ENCODE peak calls at places on chromosomes 2 and 18, in seven cellular contexts. W is cardiac muscle cell; S is progenitor cell of endocrine pancreas; Z is kidney tubule cell; E is stimulated activated CD8-positive, alpha-beta memory T cell treated with anti-CD3 and anti-CD28 coated beads, Interleukin-12 subunit alpha, Interleukin-12 subunit beta, amount 100 ng/mL, for 4 hours; P is GM10248; N is left cardiac atrium. X is an unnamed sample.

GRCh38 chr2:114450639-114451038 is 8.2 kb downstream of the DPP10 start:
- DNase-seq in W (no peak), S (no peak), Z (no peak), E (no peak), P (no peak), N (no peak), X (no peak)

GRCh38 chr2:234676109-234676858 is 179.4 kb upstream of the ARL4C start:
- DNase-seq in W (no peak), S (no peak), Z (no peak), E (no peak), P (no peak), N (no peak), X (no peak)

GRCh38 chr2:184620367-184620766 is 22.0 kb downstream of the ZNF804A start:
- DNase-seq in W (no peak), S (no peak), Z (no peak), E (no peak), P (no peak), N (no peak), X (no peak)

GRCh38 chr18:35507623-35508022 is 9.9 kb upstream of the INO80C start:
- DNase-seq in W (no peak), S (no peak), Z (no peak), E (no peak), P (no peak), N (no peak), X (no peak)

GRCh38 chr18:75784413-75784812 is 356.9 kb upstream of the SMIM21 start:
- DNase-seq in W (no peak), S (no peak), Z (no peak), E (no peak), P (no peak), N (no peak), X (peak)

GRCh38 chr2:152623076-152623740 is 94.1 kb downstream of the PRPF40A start:
- DNase-seq in W (no peak), S (no peak), Z (peak), E (no peak), P (no peak), N (no peak), X (no peak)

GRCh38 chr2:160075171-160075570 is 12.8 kb upstream of the PLA2R1 start:
- DNase-seq in W (peak), S (no peak), Z (no peak), E (no peak), P (no peak), N (peak), X (no peak)

GRCh38 chr2:198387677-198388076 is 583.3 kb downstream of the PLCL1 start:
- DNase-seq in W (no peak), S (no peak), Z (no peak), E (no peak), P (no peak), N (no peak), X (no peak)

GRCh38 chr2:56449449-56449860 is 265.7 kb downstream of the CCDC85A start:
- DNase-seq in W (no peak), S (no peak), Z (peak), E (no peak), P (no peak), N (no peak), X (no peak)

GRCh38 chr2:19409001-19409400 is 50.6 kb upstream of the OSR1 start:
- DNase-seq in W (peak), S (no peak), Z (no peak), E (no peak), P (no peak), N (no peak), X (no peak)

GRCh38 chr2:134169788-134170187 is 84.1 kb upstream of the MGAT5 start:
- DNase-seq in W (no peak), S (no peak), Z (no peak), E (no peak), P (no peak), N (no peak), X (peak)

GRCh38 chr2:206230060-206230890 is 44.2 kb upstream of the ZDBF2 start:
- DNase-seq in W (peak), S (no peak), Z (no peak), E (no peak), P (no peak), N (no peak), X (no peak)